ENCODE peak calls at places on chromosomes 16 and 17, in five cellular contexts. M is mesenchymal stem cell, W is activated T-cell treated with anti-CD3 and anti-CD28 coated beads for 1 hour, C is NCI-H345, X is NCI-H69. Q is an unnamed sample.
A peak's percentile ranks its signal among the peaks of the same experiment; 100 is the strongest.

GRCh38 chr16:53504161-53504663 is 1.2 kb upstream of the AKTIP start:
- DNase-seq in C (peak; percentile 37), M (no peak), W (peak; percentile 12), X (peak; percentile 37), Q (no peak)

GRCh38 chr16:86510465-86511261 is at the start of gene FOXF1:
- DNase-seq in C (no peak), X (peak; percentile 26), M (peak; percentile 91), W (no peak), Q (no peak)

GRCh38 chr16:66618588-66618987 is 14.1 kb downstream of the CMTM3 start:
- DNase-seq in M (peak; percentile 93), X (no peak), C (no peak), W (no peak), Q (no peak)

GRCh38 chr17:63498621-63499195 is 21.8 kb downstream of the ACE start:
- DNase-seq in C (no peak), W (no peak), M (peak; percentile 89), X (no peak), Q (no peak)

GRCh38 chr17:82065638-82066303 is at the start of gene DUS1L:
- DNase-seq in W (peak; percentile 66), X (peak; percentile 76), C (peak; percentile 72), M (peak; percentile 41), Q (peak; percentile 23)

GRCh38 chr16:84836234-84836647 is 16.5 kb downstream of the CRISPLD2 start:
- DNase-seq in M (peak; percentile 99), W (no peak), X (no peak), C (no peak), Q (no peak)

GRCh38 chr17:61331886-61332285 is 67.8 kb upstream of the TBX2 start:
- DNase-seq in C (no peak), W (no peak), X (no peak), M (no peak), Q (no peak)

GRCh38 chr17:45262516-45263476 is 902 bp upstream of the SPATA32 start:
- DNase-seq in C (no peak), X (no peak), W (no peak), M (peak; percentile 26), Q (no peak)

GRCh38 chr17:38557395-38557794 is 48.4 kb downstream of the SRCIN1 start:
- DNase-seq in M (no peak), X (no peak), C (no peak), W (no peak), Q (no peak)

GRCh38 chr17:77361986-77362620 is 221.3 kb downstream of the SEC14L1 start:
- DNase-seq in M (no peak), X (no peak), W (no peak), C (no peak), Q (peak; percentile 37)

GRCh38 chr16:85553436-85554113 is 59.5 kb upstream of the GSE1 start:
- DNase-seq in C (peak; percentile 54), W (no peak), M (peak; percentile 71), X (peak; percentile 87), Q (peak; percentile 73)

GRCh38 chr16:19589771-19590302 is 34.3 kb downstream of the VPS35L start:
- DNase-seq in C (no peak), W (no peak), M (peak; percentile 86), X (no peak), Q (peak; percentile 16)

GRCh38 chr16:1003551-1004347 is 22.2 kb downstream of the SOX8 start:
- DNase-seq in M (peak; percentile 6), C (no peak), W (no peak), X (no peak), Q (no peak)

GRCh38 chr16:69889295-69889964 is 61.7 kb upstream of the CLEC18A start:
- DNase-seq in X (no peak), C (no peak), M (no peak), W (no peak), Q (no peak)

GRCh38 chr16:12158428-12158827 is 181.9 kb downstream of the SNX29 start:
- DNase-seq in C (no peak), X (no peak), W (no peak), M (peak; percentile 20), Q (no peak)

GRCh38 chr17:37519241-37519985 is 29.7 kb downstream of the DUSP14 start:
- DNase-seq in C (no peak), W (no peak), X (no peak), M (peak; percentile 21), Q (no peak)

GRCh38 chr16:23316232-23316631 is 14.1 kb downstream of the SCNN1B start:
- DNase-seq in M (no peak), W (no peak), C (no peak), X (no peak), Q (no peak)

GRCh38 chr17:78131172-78132085 is 858 bp downstream of the TMC8 start:
- DNase-seq in M (no peak), W (peak; percentile 34), C (peak; percentile 48), X (peak; percentile 62), Q (peak; percentile 12)

GRCh38 chr16:66107661-66108060 is 258.8 kb upstream of the CDH5 start:
- DNase-seq in W (no peak), X (no peak), C (no peak), M (peak; percentile 50), Q (no peak)